ENCODE peak calls at places on chromosome 1, in six cellular contexts. C, O, J, W, M and A are unnamed samples.

GRCh38 chr1:205435904-205436573 is 14.2 kb upstream of the LEMD1 start:
- DNase-seq in M (no peak), O (no peak), W (no peak), C (no peak), J (no peak), A (no peak)

GRCh38 chr1:2127181-2128145 is 67.1 kb downstream of the FAAP20 start:
- DNase-seq in J (no peak), M (no peak), C (no peak), W (no peak), O (no peak), A (no peak)

GRCh38 chr1:244029137-244029536 is 21.9 kb upstream of the ZBTB18 start:
- DNase-seq in M (no peak), J (no peak), C (no peak), W (no peak), O (no peak), A (no peak)

GRCh38 chr1:182765416-182765815 is 24.2 kb upstream of the NPL start:
- DNase-seq in C (no peak), O (no peak), W (no peak), M (no peak), J (no peak), A (no peak)

GRCh38 chr1:218349365-218350021 is 4.4 kb downstream of the TGFB2 start:
- DNase-seq in M (no peak), J (no peak), C (no peak), O (no peak), W (no peak), A (no peak)

GRCh38 chr1:244322791-244323521 is 128.8 kb downstream of the ADSS2 start:
- DNase-seq in W (peak), O (no peak), J (peak), C (no peak), M (no peak), A (no peak)

GRCh38 chr1:198153103-198153502 is 3.7 kb upstream of the NEK7 start:
- DNase-seq in W (no peak), M (no peak), J (no peak), O (no peak), C (no peak), A (no peak)

GRCh38 chr1:222995230-222995580 is 147.8 kb downstream of the TLR5 start:
- DNase-seq in W (no peak), C (no peak), O (no peak), M (no peak), J (no peak), A (no peak)

GRCh38 chr1:58446368-58446767 is 100.2 kb downstream of the OMA1 start:
- DNase-seq in J (no peak), W (peak), O (no peak), C (no peak), M (no peak), A (no peak)

GRCh38 chr1:213530607-213531320 is 457.0 kb upstream of the PROX1 start:
- DNase-seq in W (no peak), C (no peak), J (no peak), O (no peak), M (no peak), A (no peak)

GRCh38 chr1:228073870-228074545 is 8.5 kb upstream of the ARF1 start:
- DNase-seq in O (no peak), J (peak), W (no peak), M (no peak), C (no peak), A (no peak)

GRCh38 chr1:17957588-17958267 is 149.9 kb upstream of the IGSF21 start:
- DNase-seq in O (no peak), C (no peak), M (no peak), J (no peak), W (no peak), A (no peak)

GRCh38 chr1:234926574-234927311 is 201.9 kb downstream of the TOMM20 start:
- DNase-seq in M (peak), J (no peak), W (no peak), C (peak), O (no peak), A (peak)

GRCh38 chr1:202710070-202711025 is at the start of gene SYT2:
- DNase-seq in C (no peak), J (peak), O (no peak), M (no peak), W (no peak), A (no peak)

GRCh38 chr1:59926381-59927243 is at the start of gene CYP2J2:
- DNase-seq in O (no peak), C (no peak), M (peak), J (no peak), W (no peak), A (no peak)

GRCh38 chr1:221032616-221033342 is 153.5 kb downstream of the HLX start:
- DNase-seq in O (no peak), M (no peak), W (no peak), J (no peak), C (no peak), A (no peak)

GRCh38 chr1:6596351-6596750 is 6.3 kb downstream of the KLHL21 start:
- DNase-seq in O (no peak), J (no peak), C (no peak), W (no peak), M (no peak), A (no peak)

GRCh38 chr1:6348511-6349191 is 44.9 kb downstream of the ACOT7 start:
- DNase-seq in W (no peak), C (no peak), O (no peak), M (no peak), J (no peak), A (no peak)

GRCh38 chr1:50424940-50425375 is 1.7 kb upstream of the DMRTA2 start:
- DNase-seq in W (no peak), O (no peak), J (no peak), C (no peak), M (no peak), A (no peak)

GRCh38 chr1:20324704-20325406 is 34.2 kb downstream of the VWA5B1 start:
- DNase-seq in J (no peak), O (no peak), W (no peak), M (no peak), C (no peak), A (no peak)

GRCh38 chr1:233394860-233395717 is 67.6 kb downstream of the MAP3K21 start:
- DNase-seq in J (peak), O (no peak), M (no peak), W (peak), C (no peak), A (peak)

GRCh38 chr1:62439652-62440371 is 3.0 kb downstream of the USP1 start:
- DNase-seq in O (no peak), C (no peak), J (no peak), W (peak), M (peak), A (peak)

GRCh38 chr1:244210884-244211558 is 159.9 kb downstream of the ZBTB18 start:
- DNase-seq in M (no peak), O (peak), J (peak), C (no peak), W (no peak), A (no peak)

GRCh38 chr1:41498391-41498790 is 13.9 kb upstream of the EDN2 start:
- DNase-seq in J (no peak), M (no peak), W (no peak), O (no peak), C (no peak), A (no peak)

GRCh38 chr1:175146535-175147213 is 45.9 kb downstream of the KIAA0040 start:
- DNase-seq in M (no peak), W (peak), J (peak), C (peak), O (peak), A (peak)

GRCh38 chr1:11429226-11429625 is 49.7 kb upstream of the DISP3 start:
- DNase-seq in J (no peak), M (no peak), W (no peak), O (no peak), C (no peak), A (no peak)

GRCh38 chr1:157278383-157279156 is 140.4 kb upstream of the ETV3 start:
- DNase-seq in O (no peak), M (no peak), J (peak), C (no peak), W (no peak), A (no peak)

GRCh38 chr1:19361231-19362147 is 49.4 kb downstream of the SLC66A1 start:
- DNase-seq in J (no peak), O (no peak), W (no peak), C (no peak), M (no peak), A (no peak)

GRCh38 chr1:107767156-107767582 is 197.8 kb downstream of the VAV3 start:
- DNase-seq in C (no peak), J (no peak), W (no peak), O (no peak), M (no peak), A (no peak)

GRCh38 chr1:112409416-112409815 is 13.4 kb downstream of the CTTNBP2NL start:
- DNase-seq in M (no peak), J (no peak), C (no peak), W (no peak), O (no peak), A (no peak)

GRCh38 chr1:219273088-219273686 is 99.5 kb downstream of the LYPLAL1 start:
- DNase-seq in M (no peak), O (no peak), C (no peak), W (no peak), J (no peak), A (no peak)

GRCh38 chr1:62198069-62198780 is 3.6 kb downstream of the L1TD1 start:
- DNase-seq in C (no peak), W (no peak), J (no peak), M (no peak), O (no peak), A (no peak)

DNA sequence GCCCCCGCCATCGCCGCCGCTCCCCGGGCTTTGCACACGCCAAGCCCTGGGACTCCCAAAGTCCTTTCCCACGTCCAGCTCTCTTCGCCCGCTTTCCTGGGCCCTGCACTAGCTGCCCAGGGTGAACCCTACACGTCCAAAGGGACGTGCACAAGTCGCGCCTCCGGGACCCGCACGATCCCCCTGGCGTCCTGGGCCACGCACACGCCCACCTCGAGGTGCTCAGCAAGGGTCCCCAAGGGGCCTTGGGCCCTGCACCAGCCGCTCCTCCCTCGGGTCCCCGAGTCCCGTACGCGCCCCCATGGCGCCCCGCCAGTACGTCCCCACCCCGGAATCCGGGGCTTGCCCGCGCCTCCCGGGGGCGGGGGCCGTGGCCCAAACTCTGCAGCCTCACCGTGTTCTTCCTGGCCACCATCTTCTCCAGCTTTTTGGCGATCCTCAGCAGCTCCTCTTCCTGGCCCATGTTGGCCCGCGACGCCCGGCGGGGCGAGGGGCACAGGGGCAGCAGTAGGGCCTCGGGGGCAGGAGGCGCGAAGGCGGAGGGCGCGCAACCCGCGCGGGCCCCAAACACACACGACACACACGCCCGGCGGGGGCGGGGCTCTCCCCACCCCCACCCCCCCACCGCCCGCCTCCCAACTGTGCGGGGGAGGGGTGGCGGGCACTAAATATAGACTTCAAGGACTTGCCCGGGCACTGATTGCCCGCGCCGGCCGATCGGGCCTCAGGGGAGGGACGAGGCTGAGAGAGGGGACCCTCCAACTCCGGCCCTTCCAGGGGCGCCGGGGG is at the start of gene TCEA3:
- DNase-seq in J (no peak), W (peak), M (no peak), O (no peak), C (peak), A (peak)
- TF ChIP-seq POLR2A in J (no peak), W (peak), M (no peak), O (no peak), C (no peak), A (no peak)

GRCh38 chr1:235943581-235944114 is 76.9 kb upstream of the LYST start:
- DNase-seq in O (no peak), C (no peak), W (no peak), M (no peak), J (no peak), A (no peak)
- TF ChIP-seq TAF1 in O (no peak), C (no peak), W (no peak), M (no peak), J (no peak), A (no peak)

GRCh38 chr1:24850353-24850905 is 79.6 kb downstream of the RUNX3 start:
- DNase-seq in W (no peak), J (no peak), M (no peak), C (no peak), O (no peak), A (no peak)
- TF ChIP-seq POLR2AphosphoS5 in W (no peak), J (no peak), M (no peak), C (no peak), O (no peak), A (no peak)

DNA sequence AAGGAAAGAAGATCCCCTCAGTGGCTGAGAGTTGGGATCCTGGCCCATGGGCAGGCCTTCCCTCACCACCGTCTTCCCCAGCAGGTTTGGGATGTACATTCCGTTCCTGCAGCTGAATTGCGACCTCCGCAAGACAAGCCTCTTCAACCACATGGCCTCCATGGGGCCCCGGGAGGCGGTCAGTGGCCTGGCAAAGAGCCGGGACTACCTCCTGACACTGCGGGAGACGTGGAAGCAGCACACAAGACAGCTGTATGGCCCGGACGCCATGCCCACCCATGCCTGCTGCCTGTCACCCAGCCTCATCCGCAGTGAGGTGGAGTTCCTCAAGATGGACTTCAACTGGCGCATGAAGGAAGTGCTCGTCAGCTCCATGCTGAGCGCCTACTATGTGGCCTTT is 16.3 kb upstream of the KPNA6 start:
- DNase-seq in M (no peak), J (no peak), C (no peak), O (no peak), W (no peak), A (no peak)
- TF ChIP-seq POLR2A in M (no peak), J (no peak), C (no peak), O (no peak), W (no peak), A (no peak)

GRCh38 chr1:184075040-184076029 is 23.8 kb downstream of the TSEN15 start:
- DNase-seq in J (peak), C (no peak), W (peak), M (no peak), O (no peak), A (no peak)
- TF ChIP-seq TAF1 in J (no peak), C (no peak), W (no peak), M (no peak), O (no peak), A (no peak)

DNA sequence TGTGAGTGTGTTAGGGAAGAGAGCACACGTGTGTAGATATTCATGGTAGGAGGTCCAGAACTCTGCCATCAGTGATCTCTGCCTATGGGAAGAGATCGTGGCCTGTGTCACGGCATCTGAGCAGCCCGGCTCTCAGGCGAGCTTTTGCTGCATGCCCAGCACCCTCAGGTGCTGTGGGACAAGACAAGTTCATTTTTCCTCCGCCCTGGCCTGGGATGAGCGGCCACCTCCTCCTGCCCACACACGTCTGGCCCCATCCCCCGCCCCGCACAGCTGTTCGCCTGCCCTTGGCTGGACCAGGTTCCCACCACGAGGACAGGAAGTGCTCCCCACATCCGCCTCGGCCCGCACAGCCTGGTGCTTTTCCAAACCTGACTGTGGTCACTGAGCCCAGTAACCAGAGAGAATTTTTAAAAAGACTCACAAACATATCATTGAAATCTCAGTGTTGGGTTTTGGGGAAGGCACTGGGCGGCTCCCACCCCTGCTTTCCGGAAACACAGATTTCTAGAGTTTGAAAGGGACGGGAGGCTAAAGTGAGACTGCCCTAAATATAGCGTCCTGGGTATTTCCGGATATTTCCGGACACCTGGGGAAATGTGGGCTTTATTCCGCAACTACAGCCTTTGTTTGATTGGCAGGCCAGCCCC is 18.0 kb downstream of the BMP8A start:
- DNase-seq in W (no peak), J (no peak), C (peak), M (peak), O (no peak), A (peak)
- TF ChIP-seq POLR2AphosphoS5 in W (no peak), J (no peak), C (no peak), M (no peak), O (no peak), A (no peak)

GRCh38 chr1:110963666-110964399 is at the start of gene LRIF1:
- DNase-seq in O (peak), J (peak), C (peak), W (peak), M (peak), A (peak)
- TF ChIP-seq POLR2A in O (peak), J (peak), C (peak), W (peak), M (peak), A (peak)